ENCODE peak calls at places on chromosomes 7 and 10, in ten cellular contexts. One of them, this sample, is unnamed. For H3K36me3 and H3K4me1, the result is how much of the 10 kb centered on the place peaks cover.

GRCh38 chr10:88131561-88132139 is 268.2 kb downstream of the PTEN start:
- DNase-seq in right lobe of liver: no peak
- DNase-seq in colonic mucosa: no peak
- DNase-seq in aorta: peak
- DNase-seq in tibial artery: peak
- DNase-seq in iPS DF 6.9: no peak
- DNase-seq in naive thymus-derived CD4-positive, alpha-beta T cell: no peak
- DNase-seq in upper lobe of right lung: peak
- DNase-seq in neuronal stem cell: no peak
- DNase-seq in thyroid gland: peak
- DNase-seq in this sample: peak

GRCh38 chr7:33733865-33734650 is 171.3 kb upstream of the BMPER start:
- DNase-seq in right lobe of liver: no peak
- DNase-seq in colonic mucosa: peak
- DNase-seq in aorta: no peak
- DNase-seq in tibial artery: no peak
- DNase-seq in iPS DF 6.9: no peak
- DNase-seq in naive thymus-derived CD4-positive, alpha-beta T cell: no peak
- DNase-seq in upper lobe of right lung: no peak
- DNase-seq in neuronal stem cell: no peak
- DNase-seq in thyroid gland: no peak
- DNase-seq in this sample: no peak

GRCh38 chr10:49664842-49665355 is 14.6 kb upstream of the C10orf53 start:
- DNase-seq in right lobe of liver: no peak
- DNase-seq in colonic mucosa: no peak
- DNase-seq in aorta: no peak
- DNase-seq in tibial artery: no peak
- DNase-seq in iPS DF 6.9: no peak
- DNase-seq in naive thymus-derived CD4-positive, alpha-beta T cell: no peak
- DNase-seq in upper lobe of right lung: no peak
- DNase-seq in neuronal stem cell: no peak
- DNase-seq in thyroid gland: no peak
- DNase-seq in this sample: no peak

GRCh38 chr7:74625446-74625845 is 32.1 kb upstream of the GTF2I start:
- DNase-seq in right lobe of liver: no peak
- DNase-seq in colonic mucosa: no peak
- DNase-seq in aorta: no peak
- DNase-seq in tibial artery: no peak
- DNase-seq in iPS DF 6.9: no peak
- DNase-seq in naive thymus-derived CD4-positive, alpha-beta T cell: no peak
- DNase-seq in upper lobe of right lung: no peak
- DNase-seq in neuronal stem cell: no peak
- DNase-seq in thyroid gland: peak
- DNase-seq in this sample: no peak

GRCh38 chr7:130880668-130881067 is 146.7 kb upstream of the KLF14 start:
- DNase-seq in right lobe of liver: no peak
- DNase-seq in colonic mucosa: no peak
- DNase-seq in aorta: no peak
- DNase-seq in tibial artery: no peak
- DNase-seq in iPS DF 6.9: no peak
- DNase-seq in naive thymus-derived CD4-positive, alpha-beta T cell: no peak
- DNase-seq in upper lobe of right lung: no peak
- DNase-seq in neuronal stem cell: no peak
- DNase-seq in thyroid gland: no peak
- DNase-seq in this sample: no peak

GRCh38 chr10:127906548-127907377 is at the start of gene PTPRE:
- DNase-seq in right lobe of liver: peak
- DNase-seq in colonic mucosa: peak
- DNase-seq in aorta: peak
- DNase-seq in tibial artery: no peak
- DNase-seq in iPS DF 6.9: peak
- DNase-seq in naive thymus-derived CD4-positive, alpha-beta T cell: peak
- DNase-seq in upper lobe of right lung: peak
- DNase-seq in neuronal stem cell: peak
- DNase-seq in thyroid gland: peak
- DNase-seq in this sample: peak

GRCh38 chr10:97013983-97014382 is 171.8 kb downstream of the SLIT1 start:
- DNase-seq in right lobe of liver: no peak
- DNase-seq in colonic mucosa: no peak
- DNase-seq in aorta: no peak
- DNase-seq in tibial artery: no peak
- DNase-seq in iPS DF 6.9: no peak
- DNase-seq in naive thymus-derived CD4-positive, alpha-beta T cell: no peak
- DNase-seq in upper lobe of right lung: no peak
- DNase-seq in neuronal stem cell: no peak
- DNase-seq in thyroid gland: no peak
- DNase-seq in this sample: no peak

GRCh38 chr7:106493041-106493731 is 167.8 kb downstream of the CCDC71L start:
- DNase-seq in right lobe of liver: no peak
- DNase-seq in colonic mucosa: peak
- DNase-seq in aorta: no peak
- DNase-seq in tibial artery: no peak
- DNase-seq in iPS DF 6.9: no peak
- DNase-seq in naive thymus-derived CD4-positive, alpha-beta T cell: no peak
- DNase-seq in upper lobe of right lung: peak
- DNase-seq in neuronal stem cell: no peak
- DNase-seq in thyroid gland: peak
- DNase-seq in this sample: no peak

GRCh38 chr7:1227071-1227804 is 5.4 kb upstream of the UNCX start:
- DNase-seq in right lobe of liver: no peak
- DNase-seq in colonic mucosa: no peak
- DNase-seq in aorta: no peak
- DNase-seq in tibial artery: no peak
- DNase-seq in iPS DF 6.9: no peak
- DNase-seq in naive thymus-derived CD4-positive, alpha-beta T cell: no peak
- DNase-seq in upper lobe of right lung: no peak
- DNase-seq in neuronal stem cell: no peak
- DNase-seq in thyroid gland: no peak
- DNase-seq in this sample: no peak

GRCh38 chr7:90816511-90817142 is 220.5 kb downstream of the CDK14 start:
- DNase-seq in right lobe of liver: no peak
- DNase-seq in colonic mucosa: no peak
- DNase-seq in aorta: no peak
- DNase-seq in tibial artery: no peak
- DNase-seq in iPS DF 6.9: no peak
- DNase-seq in naive thymus-derived CD4-positive, alpha-beta T cell: no peak
- DNase-seq in upper lobe of right lung: no peak
- DNase-seq in neuronal stem cell: no peak
- DNase-seq in thyroid gland: no peak
- DNase-seq in this sample: no peak

GRCh38 chr10:129108378-129108777 is 358.7 kb upstream of the MGMT start:
- DNase-seq in right lobe of liver: no peak
- DNase-seq in colonic mucosa: no peak
- DNase-seq in aorta: no peak
- DNase-seq in tibial artery: no peak
- DNase-seq in iPS DF 6.9: no peak
- DNase-seq in naive thymus-derived CD4-positive, alpha-beta T cell: no peak
- DNase-seq in upper lobe of right lung: no peak
- DNase-seq in neuronal stem cell: no peak
- DNase-seq in thyroid gland: no peak
- DNase-seq in this sample: no peak

GRCh38 chr7:12210179-12211053 is 678 bp upstream of the TMEM106B start:
- DNase-seq in right lobe of liver: peak
- DNase-seq in colonic mucosa: peak
- DNase-seq in aorta: peak
- DNase-seq in tibial artery: no peak
- DNase-seq in iPS DF 6.9: no peak
- DNase-seq in naive thymus-derived CD4-positive, alpha-beta T cell: no peak
- DNase-seq in upper lobe of right lung: peak
- DNase-seq in neuronal stem cell: no peak
- DNase-seq in thyroid gland: peak
- DNase-seq in this sample: peak

GRCh38 chr7:50782376-50783208 is at the start of gene GRB10:
- DNase-seq in right lobe of liver: peak
- DNase-seq in colonic mucosa: no peak
- DNase-seq in aorta: peak
- DNase-seq in tibial artery: peak
- DNase-seq in iPS DF 6.9: no peak
- DNase-seq in naive thymus-derived CD4-positive, alpha-beta T cell: peak
- DNase-seq in upper lobe of right lung: peak
- DNase-seq in neuronal stem cell: peak
- DNase-seq in thyroid gland: peak
- DNase-seq in this sample: peak

GRCh38 chr10:23918090-23918704 is 290.7 kb upstream of the KIAA1217 start:
- DNase-seq in right lobe of liver: no peak
- DNase-seq in colonic mucosa: no peak
- DNase-seq in aorta: no peak
- DNase-seq in tibial artery: no peak
- DNase-seq in iPS DF 6.9: no peak
- DNase-seq in naive thymus-derived CD4-positive, alpha-beta T cell: no peak
- DNase-seq in upper lobe of right lung: no peak
- DNase-seq in neuronal stem cell: no peak
- DNase-seq in thyroid gland: peak
- DNase-seq in this sample: peak

GRCh38 chr7:73557397-73558257 is at the start of gene BCL7B:
- DNase-seq in right lobe of liver: peak
- DNase-seq in colonic mucosa: peak
- DNase-seq in aorta: peak
- DNase-seq in tibial artery: peak
- DNase-seq in iPS DF 6.9: peak
- DNase-seq in naive thymus-derived CD4-positive, alpha-beta T cell: peak
- DNase-seq in upper lobe of right lung: peak
- DNase-seq in neuronal stem cell: peak
- DNase-seq in thyroid gland: peak
- DNase-seq in this sample: peak

GRCh38 chr7:94297397-94297838 is 97.3 kb upstream of the COL1A2 start:
- DNase-seq in right lobe of liver: no peak
- DNase-seq in colonic mucosa: peak
- DNase-seq in aorta: peak
- DNase-seq in tibial artery: peak
- DNase-seq in iPS DF 6.9: no peak
- DNase-seq in naive thymus-derived CD4-positive, alpha-beta T cell: no peak
- DNase-seq in upper lobe of right lung: no peak
- DNase-seq in neuronal stem cell: no peak
- DNase-seq in thyroid gland: no peak
- DNase-seq in this sample: peak

GRCh38 chr7:37448637-37449331 is at the start of gene ELMO1:
- DNase-seq in right lobe of liver: peak
- DNase-seq in colonic mucosa: peak
- DNase-seq in aorta: peak
- DNase-seq in tibial artery: peak
- DNase-seq in iPS DF 6.9: peak
- DNase-seq in naive thymus-derived CD4-positive, alpha-beta T cell: peak
- DNase-seq in upper lobe of right lung: peak
- DNase-seq in neuronal stem cell: peak
- DNase-seq in thyroid gland: peak
- DNase-seq in this sample: peak

GRCh38 chr10:79487296-79488194 is 24.8 kb upstream of the EIF5AL1 start:
- DNase-seq in right lobe of liver: peak
- DNase-seq in colonic mucosa: peak
- DNase-seq in aorta: peak
- DNase-seq in tibial artery: peak
- DNase-seq in iPS DF 6.9: peak
- DNase-seq in naive thymus-derived CD4-positive, alpha-beta T cell: peak
- DNase-seq in upper lobe of right lung: peak
- DNase-seq in neuronal stem cell: peak
- DNase-seq in thyroid gland: peak
- DNase-seq in this sample: peak

GRCh38 chr7:78172138-78172887 is 373.7 kb downstream of the PHTF2 start:
- DNase-seq in right lobe of liver: no peak
- DNase-seq in colonic mucosa: no peak
- DNase-seq in aorta: no peak
- DNase-seq in tibial artery: no peak
- DNase-seq in iPS DF 6.9: no peak
- DNase-seq in naive thymus-derived CD4-positive, alpha-beta T cell: no peak
- DNase-seq in upper lobe of right lung: no peak
- DNase-seq in neuronal stem cell: no peak
- DNase-seq in thyroid gland: no peak
- DNase-seq in this sample: no peak

GRCh38 chr10:3074985-3075600 is 7.7 kb downstream of the PFKP start:
- DNase-seq in right lobe of liver: no peak
- DNase-seq in colonic mucosa: no peak
- DNase-seq in aorta: no peak
- DNase-seq in tibial artery: no peak
- DNase-seq in iPS DF 6.9: no peak
- DNase-seq in naive thymus-derived CD4-positive, alpha-beta T cell: no peak
- DNase-seq in upper lobe of right lung: no peak
- DNase-seq in neuronal stem cell: no peak
- DNase-seq in thyroid gland: no peak
- DNase-seq in this sample: no peak
- H3K36me3 ChIP-seq in right lobe of liver: under half
- H3K36me3 ChIP-seq in colonic mucosa: under half
- H3K36me3 ChIP-seq in aorta: under half
- H3K36me3 ChIP-seq in tibial artery: under half
- H3K36me3 ChIP-seq in iPS DF 6.9: under half
- H3K36me3 ChIP-seq in naive thymus-derived CD4-positive, alpha-beta T cell: under half
- H3K36me3 ChIP-seq in upper lobe of right lung: under half
- H3K36me3 ChIP-seq in neuronal stem cell: under half
- H3K36me3 ChIP-seq in thyroid gland: under half
- H3K36me3 ChIP-seq in this sample: under half

GRCh38 chr7:44985033-44985695 is 6.3 kb upstream of the MYO1G start:
- DNase-seq in right lobe of liver: no peak
- DNase-seq in colonic mucosa: no peak
- DNase-seq in aorta: peak
- DNase-seq in tibial artery: no peak
- DNase-seq in iPS DF 6.9: no peak
- DNase-seq in naive thymus-derived CD4-positive, alpha-beta T cell: no peak
- DNase-seq in upper lobe of right lung: no peak
- DNase-seq in neuronal stem cell: no peak
- DNase-seq in thyroid gland: no peak
- DNase-seq in this sample: no peak
- H3K4me1 ChIP-seq in right lobe of liver: under half
- H3K4me1 ChIP-seq in colonic mucosa: under half
- H3K4me1 ChIP-seq in aorta: under half
- H3K4me1 ChIP-seq in tibial artery: under half
- H3K4me1 ChIP-seq in iPS DF 6.9: under half
- H3K4me1 ChIP-seq in naive thymus-derived CD4-positive, alpha-beta T cell: under half
- H3K4me1 ChIP-seq in upper lobe of right lung: under half
- H3K4me1 ChIP-seq in neuronal stem cell: under half
- H3K4me1 ChIP-seq in thyroid gland: half or more
- H3K4me1 ChIP-seq in this sample: under half

DNA sequence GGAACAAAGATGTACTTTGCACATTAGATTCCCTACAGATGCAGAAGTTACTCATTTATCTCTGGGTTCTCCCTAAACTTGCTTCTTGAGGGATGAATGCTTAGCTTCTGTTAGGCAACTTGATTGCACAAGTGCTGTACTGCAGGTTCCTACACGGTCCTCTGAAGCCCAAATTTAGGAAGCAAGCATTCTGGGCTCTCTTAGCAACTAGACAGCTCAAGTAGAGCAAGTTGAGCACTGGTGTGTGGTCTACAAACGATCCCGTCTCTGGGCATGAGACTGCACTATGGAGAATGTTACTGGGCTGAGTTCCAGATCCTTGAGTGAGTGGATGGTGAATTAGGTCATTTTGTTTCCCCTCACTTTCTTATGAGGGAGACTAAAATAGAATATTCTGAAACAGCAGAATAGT is 14.3 kb downstream of the SEMA3D start:
- DNase-seq in right lobe of liver: no peak
- DNase-seq in colonic mucosa: no peak
- DNase-seq in aorta: peak
- DNase-seq in tibial artery: peak
- DNase-seq in iPS DF 6.9: no peak
- DNase-seq in naive thymus-derived CD4-positive, alpha-beta T cell: no peak
- DNase-seq in upper lobe of right lung: no peak
- DNase-seq in neuronal stem cell: no peak
- DNase-seq in thyroid gland: peak
- DNase-seq in this sample: no peak
- H3K27ac ChIP-seq in right lobe of liver: no peak
- H3K27ac ChIP-seq in colonic mucosa: no peak
- H3K27ac ChIP-seq in aorta: no peak
- H3K27ac ChIP-seq in tibial artery: peak
- H3K27ac ChIP-seq in iPS DF 6.9: no peak
- H3K27ac ChIP-seq in naive thymus-derived CD4-positive, alpha-beta T cell: no peak
- H3K27ac ChIP-seq in upper lobe of right lung: no peak
- H3K27ac ChIP-seq in neuronal stem cell: no peak
- H3K27ac ChIP-seq in thyroid gland: peak
- H3K27ac ChIP-seq in this sample: no peak

GRCh38 chr10:102517553-102517952 is 13.8 kb downstream of the SUFU start:
- DNase-seq in right lobe of liver: no peak
- DNase-seq in colonic mucosa: no peak
- DNase-seq in aorta: no peak
- DNase-seq in tibial artery: peak
- DNase-seq in iPS DF 6.9: no peak
- DNase-seq in naive thymus-derived CD4-positive, alpha-beta T cell: no peak
- DNase-seq in upper lobe of right lung: no peak
- DNase-seq in neuronal stem cell: no peak
- DNase-seq in thyroid gland: no peak
- DNase-seq in this sample: no peak
- H3K36me3 ChIP-seq in right lobe of liver: under half
- H3K36me3 ChIP-seq in colonic mucosa: under half
- H3K36me3 ChIP-seq in aorta: under half
- H3K36me3 ChIP-seq in tibial artery: under half
- H3K36me3 ChIP-seq in iPS DF 6.9: under half
- H3K36me3 ChIP-seq in naive thymus-derived CD4-positive, alpha-beta T cell: under half
- H3K36me3 ChIP-seq in upper lobe of right lung: under half
- H3K36me3 ChIP-seq in neuronal stem cell: under half
- H3K36me3 ChIP-seq in thyroid gland: under half
- H3K36me3 ChIP-seq in this sample: under half